ENCODE peak calls at places on chromosome 22, in ten cellular contexts. S is germinal center, Z is NCI-H2029 treated with DMSO at 0.1 percent for 48 hours, V is NB4, O is T-helper 2 cell, D is Kasumi-1, F is EH, G is kidney tubule cell, P is brain microvascular endothelial cell, K is GM23338. N is an unnamed sample.

GRCh38 chr22:45534339-45535192 is 31.9 kb downstream of the FBLN1 start:
- DNase-seq in S (no peak), Z (peak), V (no peak), O (no peak), D (no peak), F (peak), G (no peak), P (no peak), K (no peak), N (peak)

GRCh38 chr22:48167238-48167637 is 1404.8 kb downstream of the TBC1D22A start:
- DNase-seq in S (no peak), Z (no peak), V (peak), O (no peak), D (no peak), F (no peak), G (no peak), P (no peak), K (peak), N (no peak)

GRCh38 chr22:29799217-29799680 is 32.1 kb downstream of the UQCR10 start:
- DNase-seq in S (no peak), Z (no peak), V (peak), O (no peak), D (peak), F (peak), G (peak), P (peak), K (no peak), N (peak)

GRCh38 chr22:29342177-29342576 is 26.7 kb upstream of the RASL10A start:
- DNase-seq in S (no peak), Z (no peak), V (peak), O (no peak), D (peak), F (no peak), G (no peak), P (no peak), K (no peak), N (no peak)

GRCh38 chr22:49152930-49153770 is 674.5 kb downstream of the BRD1 start:
- DNase-seq in S (no peak), Z (no peak), V (no peak), O (no peak), D (no peak), F (no peak), G (no peak), P (no peak), K (no peak), N (no peak)

GRCh38 chr22:45329536-45329936 is 19.8 kb downstream of the FAM118A start:
- DNase-seq in S (no peak), Z (peak), V (no peak), O (no peak), D (no peak), F (no peak), G (no peak), P (no peak), K (no peak), N (no peak)

GRCh38 chr22:41288245-41288946 is 2.4 kb upstream of the RANGAP1 start:
- DNase-seq in S (no peak), Z (peak), V (no peak), O (no peak), D (no peak), F (peak), G (peak), P (peak), K (peak), N (peak)

GRCh38 chr22:18078329-18079041 is 695 bp downstream of the PEX26 start:
- DNase-seq in S (peak), Z (no peak), V (peak), O (peak), D (peak), F (peak), G (peak), P (no peak), K (peak), N (no peak)

GRCh38 chr22:22235564-22235963 is 9.0 kb upstream of the VPREB1 start:
- DNase-seq in S (peak), Z (no peak), V (peak), O (peak), D (peak), F (no peak), G (peak), P (no peak), K (peak), N (no peak)

GRCh38 chr22:21080435-21081137 is 34.8 kb downstream of the LRRC74B start:
- DNase-seq in S (no peak), Z (no peak), V (no peak), O (no peak), D (no peak), F (no peak), G (no peak), P (no peak), K (no peak), N (no peak)

GRCh38 chr22:33328789-33329296 is 270.7 kb upstream of the SYN3 start:
- DNase-seq in S (no peak), Z (no peak), V (peak), O (no peak), D (no peak), F (peak), G (peak), P (peak), K (peak), N (no peak)

GRCh38 chr22:29142116-29142515 is 63.6 kb upstream of the EMID1 start:
- DNase-seq in S (no peak), Z (no peak), V (no peak), O (no peak), D (no peak), F (no peak), G (no peak), P (no peak), K (no peak), N (no peak)

GRCh38 chr22:37275622-37276021 is 6.7 kb upstream of the CYTH4 start:
- DNase-seq in S (no peak), Z (no peak), V (no peak), O (no peak), D (no peak), F (no peak), G (no peak), P (no peak), K (no peak), N (no peak)

GRCh38 chr22:32185821-32186220 is 19.1 kb downstream of the RFPL2 start:
- DNase-seq in S (no peak), Z (no peak), V (no peak), O (no peak), D (no peak), F (no peak), G (no peak), P (no peak), K (no peak), N (no peak)

GRCh38 chr22:22713416-22713815 is 69.0 kb downstream of the GGTLC2 start:
- DNase-seq in S (no peak), Z (no peak), V (no peak), O (no peak), D (no peak), F (no peak), G (no peak), P (no peak), K (no peak), N (no peak)

GRCh38 chr22:17606472-17606871 is 22.1 kb downstream of the ATP6V1E1 start:
- DNase-seq in S (no peak), Z (no peak), V (no peak), O (no peak), D (no peak), F (peak), G (no peak), P (no peak), K (no peak), N (no peak)

GRCh38 chr22:36014539-36015072 is 14.0 kb downstream of the RBFOX2 start:
- DNase-seq in S (no peak), Z (no peak), V (no peak), O (no peak), D (no peak), F (no peak), G (no peak), P (no peak), K (no peak), N (no peak)

GRCh38 chr22:45977003-45977395 is at the start of gene WNT7B:
- DNase-seq in S (no peak), Z (peak), V (peak), O (no peak), D (no peak), F (no peak), G (peak), P (no peak), K (peak), N (no peak)

GRCh38 chr22:48886604-48887393 is 940.9 kb downstream of the BRD1 start:
- DNase-seq in S (no peak), Z (peak), V (no peak), O (no peak), D (no peak), F (no peak), G (no peak), P (no peak), K (no peak), N (no peak)

GRCh38 chr22:42938976-42939375 is 76.0 kb downstream of the PACSIN2 start:
- DNase-seq in S (no peak), Z (no peak), V (no peak), O (no peak), D (no peak), F (peak), G (no peak), P (no peak), K (no peak), N (no peak)

GRCh38 chr22:17167486-17167885 is 8.4 kb upstream of the HDHD5 start:
- DNase-seq in S (no peak), Z (no peak), V (no peak), O (no peak), D (no peak), F (no peak), G (no peak), P (no peak), K (no peak), N (no peak)

GRCh38 chr22:45208993-45209838 is 31.5 kb downstream of the KIAA0930 start:
- DNase-seq in S (no peak), Z (no peak), V (peak), O (no peak), D (no peak), F (peak), G (peak), P (peak), K (peak), N (peak)

GRCh38 chr22:39954584-39955055 is 5.6 kb upstream of the TMA7B start:
- DNase-seq in S (no peak), Z (no peak), V (no peak), O (no peak), D (no peak), F (peak), G (peak), P (peak), K (no peak), N (peak)

GRCh38 chr22:32325416-32325801 is 32.3 kb upstream of the RFPL3 start:
- DNase-seq in S (no peak), Z (no peak), V (no peak), O (no peak), D (no peak), F (no peak), G (no peak), P (no peak), K (peak), N (no peak)

GRCh38 chr22:39308614-39309363 is 10.6 kb downstream of the RPL3 start:
- DNase-seq in S (no peak), Z (no peak), V (peak), O (no peak), D (no peak), F (peak), G (peak), P (peak), K (peak), N (peak)

GRCh38 chr22:23113067-23113846 is 28.5 kb downstream of the RSPH14 start:
- DNase-seq in S (no peak), Z (no peak), V (peak), O (no peak), D (no peak), F (peak), G (no peak), P (no peak), K (no peak), N (peak)

GRCh38 chr22:36331912-36332622 is 55.7 kb downstream of the MYH9 start:
- DNase-seq in S (peak), Z (no peak), V (peak), O (no peak), D (peak), F (peak), G (peak), P (no peak), K (no peak), N (peak)

GRCh38 chr22:44618400-44618799 is 83.6 kb upstream of the PRR5 start:
- DNase-seq in S (no peak), Z (no peak), V (no peak), O (no peak), D (no peak), F (no peak), G (no peak), P (no peak), K (no peak), N (no peak)

GRCh38 chr22:28958611-28959010 is 75.2 kb downstream of the ZNRF3 start:
- DNase-seq in S (no peak), Z (no peak), V (no peak), O (no peak), D (no peak), F (peak), G (peak), P (no peak), K (no peak), N (peak)

GRCh38 chr22:50498322-50498861 is 9.1 kb downstream of the LMF2 start:
- DNase-seq in S (peak), Z (peak), V (peak), O (peak), D (peak), F (peak), G (peak), P (peak), K (peak), N (peak)

GRCh38 chr22:39569066-39569465 is 1.5 kb upstream of the CACNA1I start:
- DNase-seq in S (no peak), Z (no peak), V (no peak), O (no peak), D (no peak), F (no peak), G (no peak), P (no peak), K (no peak), N (no peak)

GRCh38 chr22:45263790-45264269 is 20.9 kb upstream of the UPK3A start:
- DNase-seq in S (peak), Z (no peak), V (peak), O (no peak), D (no peak), F (peak), G (peak), P (peak), K (peak), N (peak)

GRCh38 chr22:38213319-38214247 is 11.8 kb downstream of the MAFF start:
- DNase-seq in S (no peak), Z (no peak), V (peak), O (no peak), D (no peak), F (no peak), G (no peak), P (no peak), K (peak), N (no peak)

GRCh38 chr22:21778705-21779363 is 43.2 kb upstream of the YPEL1 start:
- DNase-seq in S (no peak), Z (no peak), V (no peak), O (no peak), D (no peak), F (peak), G (peak), P (peak), K (no peak), N (no peak)

GRCh38 chr22:37267128-37267587 is 15.2 kb upstream of the CYTH4 start:
- DNase-seq in S (peak), Z (no peak), V (peak), O (peak), D (peak), F (peak), G (peak), P (no peak), K (peak), N (no peak)

GRCh38 chr22:40482886-40483285 is 112.5 kb downstream of the SGSM3 start:
- DNase-seq in S (no peak), Z (no peak), V (no peak), O (no peak), D (no peak), F (no peak), G (no peak), P (no peak), K (no peak), N (no peak)

GRCh38 chr22:39344046-39344390 is 5.8 kb upstream of the SYNGR1 start:
- DNase-seq in S (no peak), Z (no peak), V (no peak), O (no peak), D (no peak), F (no peak), G (no peak), P (no peak), K (no peak), N (no peak)

GRCh38 chr22:50074551-50075042 is 10.6 kb downstream of the MLC1 start:
- DNase-seq in S (no peak), Z (peak), V (no peak), O (no peak), D (no peak), F (no peak), G (no peak), P (no peak), K (peak), N (no peak)

GRCh38 chr22:24101966-24102365 is 79.3 kb upstream of the SUSD2 start:
- DNase-seq in S (no peak), Z (no peak), V (peak), O (no peak), D (no peak), F (peak), G (no peak), P (no peak), K (no peak), N (no peak)